ENCODE peak calls at places on chromosomes 7 and 10, in seven cellular contexts. One of them, this sample, is unnamed.

GRCh38 chr7:40749877-40750276 is 615.1 kb downstream of the SUGCT start:
- DNase-seq in ELR: peak
- DNase-seq in stimulated activated CD4-positive, alpha-beta T cell treated with anti-CD3 and anti-CD28 coated beads, Interleukin-4, amount 100 ng/mL, for 4 hours: no peak
- DNase-seq in lower lobe of right lung: no peak
- DNase-seq in mesendoderm: no peak
- DNase-seq in activated CD4-positive, alpha-beta T cell treated with anti-CD3 and anti-CD28 coated beads, Interleukin-2, amount 10 ng/mL, durations not matched to agents 7 days and 5 days: no peak
- DNase-seq in HEK293T: no peak
- DNase-seq in this sample: no peak

GRCh38 chr10:101284171-101285092 is 55.2 kb upstream of the LBX1 start:
- DNase-seq in ELR: no peak
- DNase-seq in stimulated activated CD4-positive, alpha-beta T cell treated with anti-CD3 and anti-CD28 coated beads, Interleukin-4, amount 100 ng/mL, for 4 hours: no peak
- DNase-seq in lower lobe of right lung: no peak
- DNase-seq in mesendoderm: no peak
- DNase-seq in activated CD4-positive, alpha-beta T cell treated with anti-CD3 and anti-CD28 coated beads, Interleukin-2, amount 10 ng/mL, durations not matched to agents 7 days and 5 days: no peak
- DNase-seq in HEK293T: no peak
- DNase-seq in this sample: peak

GRCh38 chr7:155356323-155357105 is 58.8 kb downstream of the INSIG1 start:
- DNase-seq in ELR: peak
- DNase-seq in stimulated activated CD4-positive, alpha-beta T cell treated with anti-CD3 and anti-CD28 coated beads, Interleukin-4, amount 100 ng/mL, for 4 hours: no peak
- DNase-seq in lower lobe of right lung: peak
- DNase-seq in mesendoderm: peak
- DNase-seq in activated CD4-positive, alpha-beta T cell treated with anti-CD3 and anti-CD28 coated beads, Interleukin-2, amount 10 ng/mL, durations not matched to agents 7 days and 5 days: no peak
- DNase-seq in HEK293T: peak
- DNase-seq in this sample: peak

GRCh38 chr10:68550747-68551411 is 9.3 kb upstream of the TET1 start:
- DNase-seq in ELR: peak
- DNase-seq in stimulated activated CD4-positive, alpha-beta T cell treated with anti-CD3 and anti-CD28 coated beads, Interleukin-4, amount 100 ng/mL, for 4 hours: no peak
- DNase-seq in lower lobe of right lung: no peak
- DNase-seq in mesendoderm: peak
- DNase-seq in activated CD4-positive, alpha-beta T cell treated with anti-CD3 and anti-CD28 coated beads, Interleukin-2, amount 10 ng/mL, durations not matched to agents 7 days and 5 days: peak
- DNase-seq in HEK293T: peak
- DNase-seq in this sample: peak

GRCh38 chr7:93374345-93374940 is 142.3 kb downstream of the VPS50 start:
- DNase-seq in ELR: peak
- DNase-seq in stimulated activated CD4-positive, alpha-beta T cell treated with anti-CD3 and anti-CD28 coated beads, Interleukin-4, amount 100 ng/mL, for 4 hours: no peak
- DNase-seq in lower lobe of right lung: no peak
- DNase-seq in mesendoderm: peak
- DNase-seq in activated CD4-positive, alpha-beta T cell treated with anti-CD3 and anti-CD28 coated beads, Interleukin-2, amount 10 ng/mL, durations not matched to agents 7 days and 5 days: no peak
- DNase-seq in HEK293T: peak
- DNase-seq in this sample: peak

GRCh38 chr10:132368881-132369635 is 27.9 kb upstream of the PWWP2B start:
- DNase-seq in ELR: peak
- DNase-seq in stimulated activated CD4-positive, alpha-beta T cell treated with anti-CD3 and anti-CD28 coated beads, Interleukin-4, amount 100 ng/mL, for 4 hours: no peak
- DNase-seq in lower lobe of right lung: peak
- DNase-seq in mesendoderm: no peak
- DNase-seq in activated CD4-positive, alpha-beta T cell treated with anti-CD3 and anti-CD28 coated beads, Interleukin-2, amount 10 ng/mL, durations not matched to agents 7 days and 5 days: no peak
- DNase-seq in HEK293T: no peak
- DNase-seq in this sample: peak

GRCh38 chr10:4221315-4221714 is 436.3 kb upstream of the KLF6 start:
- DNase-seq in ELR: no peak
- DNase-seq in stimulated activated CD4-positive, alpha-beta T cell treated with anti-CD3 and anti-CD28 coated beads, Interleukin-4, amount 100 ng/mL, for 4 hours: no peak
- DNase-seq in lower lobe of right lung: no peak
- DNase-seq in mesendoderm: no peak
- DNase-seq in activated CD4-positive, alpha-beta T cell treated with anti-CD3 and anti-CD28 coated beads, Interleukin-2, amount 10 ng/mL, durations not matched to agents 7 days and 5 days: no peak
- DNase-seq in HEK293T: no peak
- DNase-seq in this sample: no peak

GRCh38 chr10:34081948-34082347 is 733.1 kb downstream of the PARD3 start:
- DNase-seq in ELR: peak
- DNase-seq in stimulated activated CD4-positive, alpha-beta T cell treated with anti-CD3 and anti-CD28 coated beads, Interleukin-4, amount 100 ng/mL, for 4 hours: no peak
- DNase-seq in lower lobe of right lung: no peak
- DNase-seq in mesendoderm: peak
- DNase-seq in activated CD4-positive, alpha-beta T cell treated with anti-CD3 and anti-CD28 coated beads, Interleukin-2, amount 10 ng/mL, durations not matched to agents 7 days and 5 days: no peak
- DNase-seq in HEK293T: no peak
- DNase-seq in this sample: peak

GRCh38 chr10:109922353-109922975 is 847 bp downstream of the XPNPEP1 start:
- DNase-seq in ELR: no peak
- DNase-seq in stimulated activated CD4-positive, alpha-beta T cell treated with anti-CD3 and anti-CD28 coated beads, Interleukin-4, amount 100 ng/mL, for 4 hours: no peak
- DNase-seq in lower lobe of right lung: no peak
- DNase-seq in mesendoderm: no peak
- DNase-seq in activated CD4-positive, alpha-beta T cell treated with anti-CD3 and anti-CD28 coated beads, Interleukin-2, amount 10 ng/mL, durations not matched to agents 7 days and 5 days: no peak
- DNase-seq in HEK293T: no peak
- DNase-seq in this sample: no peak

GRCh38 chr7:55556492-55556891 is 15.8 kb downstream of the VOPP1 start:
- DNase-seq in ELR: no peak
- DNase-seq in stimulated activated CD4-positive, alpha-beta T cell treated with anti-CD3 and anti-CD28 coated beads, Interleukin-4, amount 100 ng/mL, for 4 hours: no peak
- DNase-seq in lower lobe of right lung: no peak
- DNase-seq in mesendoderm: no peak
- DNase-seq in activated CD4-positive, alpha-beta T cell treated with anti-CD3 and anti-CD28 coated beads, Interleukin-2, amount 10 ng/mL, durations not matched to agents 7 days and 5 days: no peak
- DNase-seq in HEK293T: no peak
- DNase-seq in this sample: no peak

GRCh38 chr10:60849217-60849616 is 70.9 kb downstream of the CDK1 start:
- DNase-seq in ELR: no peak
- DNase-seq in stimulated activated CD4-positive, alpha-beta T cell treated with anti-CD3 and anti-CD28 coated beads, Interleukin-4, amount 100 ng/mL, for 4 hours: no peak
- DNase-seq in lower lobe of right lung: no peak
- DNase-seq in mesendoderm: no peak
- DNase-seq in activated CD4-positive, alpha-beta T cell treated with anti-CD3 and anti-CD28 coated beads, Interleukin-2, amount 10 ng/mL, durations not matched to agents 7 days and 5 days: no peak
- DNase-seq in HEK293T: no peak
- DNase-seq in this sample: no peak

GRCh38 chr7:121038717-121039509 is 50.4 kb downstream of the CPED1 start:
- DNase-seq in ELR: no peak
- DNase-seq in stimulated activated CD4-positive, alpha-beta T cell treated with anti-CD3 and anti-CD28 coated beads, Interleukin-4, amount 100 ng/mL, for 4 hours: no peak
- DNase-seq in lower lobe of right lung: no peak
- DNase-seq in mesendoderm: no peak
- DNase-seq in activated CD4-positive, alpha-beta T cell treated with anti-CD3 and anti-CD28 coated beads, Interleukin-2, amount 10 ng/mL, durations not matched to agents 7 days and 5 days: no peak
- DNase-seq in HEK293T: no peak
- DNase-seq in this sample: no peak

GRCh38 chr7:138064856-138065357 is 11.4 kb upstream of the AKR1D1 start:
- DNase-seq in ELR: peak
- DNase-seq in stimulated activated CD4-positive, alpha-beta T cell treated with anti-CD3 and anti-CD28 coated beads, Interleukin-4, amount 100 ng/mL, for 4 hours: no peak
- DNase-seq in lower lobe of right lung: no peak
- DNase-seq in mesendoderm: peak
- DNase-seq in activated CD4-positive, alpha-beta T cell treated with anti-CD3 and anti-CD28 coated beads, Interleukin-2, amount 10 ng/mL, durations not matched to agents 7 days and 5 days: no peak
- DNase-seq in HEK293T: no peak
- DNase-seq in this sample: peak

GRCh38 chr10:35334297-35334696 is 2.0 kb upstream of the CCNY start:
- DNase-seq in ELR: no peak
- DNase-seq in stimulated activated CD4-positive, alpha-beta T cell treated with anti-CD3 and anti-CD28 coated beads, Interleukin-4, amount 100 ng/mL, for 4 hours: no peak
- DNase-seq in lower lobe of right lung: no peak
- DNase-seq in mesendoderm: no peak
- DNase-seq in activated CD4-positive, alpha-beta T cell treated with anti-CD3 and anti-CD28 coated beads, Interleukin-2, amount 10 ng/mL, durations not matched to agents 7 days and 5 days: no peak
- DNase-seq in HEK293T: no peak
- DNase-seq in this sample: no peak

GRCh38 chr10:43409385-43410109 is 561 bp upstream of the HNRNPF start:
- DNase-seq in ELR: peak
- DNase-seq in stimulated activated CD4-positive, alpha-beta T cell treated with anti-CD3 and anti-CD28 coated beads, Interleukin-4, amount 100 ng/mL, for 4 hours: peak
- DNase-seq in lower lobe of right lung: peak
- DNase-seq in mesendoderm: no peak
- DNase-seq in activated CD4-positive, alpha-beta T cell treated with anti-CD3 and anti-CD28 coated beads, Interleukin-2, amount 10 ng/mL, durations not matched to agents 7 days and 5 days: peak
- DNase-seq in HEK293T: no peak
- DNase-seq in this sample: no peak

GRCh38 chr10:44051584-44052385 is 333.1 kb downstream of the CXCL12 start:
- DNase-seq in ELR: peak
- DNase-seq in stimulated activated CD4-positive, alpha-beta T cell treated with anti-CD3 and anti-CD28 coated beads, Interleukin-4, amount 100 ng/mL, for 4 hours: no peak
- DNase-seq in lower lobe of right lung: no peak
- DNase-seq in mesendoderm: no peak
- DNase-seq in activated CD4-positive, alpha-beta T cell treated with anti-CD3 and anti-CD28 coated beads, Interleukin-2, amount 10 ng/mL, durations not matched to agents 7 days and 5 days: no peak
- DNase-seq in HEK293T: no peak
- DNase-seq in this sample: no peak

GRCh38 chr10:21372651-21373410 is 152.7 kb downstream of the SKIDA1 start:
- DNase-seq in ELR: peak
- DNase-seq in stimulated activated CD4-positive, alpha-beta T cell treated with anti-CD3 and anti-CD28 coated beads, Interleukin-4, amount 100 ng/mL, for 4 hours: no peak
- DNase-seq in lower lobe of right lung: peak
- DNase-seq in mesendoderm: peak
- DNase-seq in activated CD4-positive, alpha-beta T cell treated with anti-CD3 and anti-CD28 coated beads, Interleukin-2, amount 10 ng/mL, durations not matched to agents 7 days and 5 days: peak
- DNase-seq in HEK293T: peak
- DNase-seq in this sample: no peak

GRCh38 chr10:43380610-43381222 is 9.3 kb downstream of the FXYD4 start:
- DNase-seq in ELR: peak
- DNase-seq in stimulated activated CD4-positive, alpha-beta T cell treated with anti-CD3 and anti-CD28 coated beads, Interleukin-4, amount 100 ng/mL, for 4 hours: no peak
- DNase-seq in lower lobe of right lung: no peak
- DNase-seq in mesendoderm: no peak
- DNase-seq in activated CD4-positive, alpha-beta T cell treated with anti-CD3 and anti-CD28 coated beads, Interleukin-2, amount 10 ng/mL, durations not matched to agents 7 days and 5 days: no peak
- DNase-seq in HEK293T: no peak
- DNase-seq in this sample: no peak

GRCh38 chr7:129969881-129970446 is 17.2 kb upstream of the UBE2H start:
- DNase-seq in ELR: peak
- DNase-seq in stimulated activated CD4-positive, alpha-beta T cell treated with anti-CD3 and anti-CD28 coated beads, Interleukin-4, amount 100 ng/mL, for 4 hours: no peak
- DNase-seq in lower lobe of right lung: peak
- DNase-seq in mesendoderm: peak
- DNase-seq in activated CD4-positive, alpha-beta T cell treated with anti-CD3 and anti-CD28 coated beads, Interleukin-2, amount 10 ng/mL, durations not matched to agents 7 days and 5 days: no peak
- DNase-seq in HEK293T: no peak
- DNase-seq in this sample: no peak

GRCh38 chr7:131190146-131190545 is 137.5 kb upstream of the MKLN1 start:
- DNase-seq in ELR: no peak
- DNase-seq in stimulated activated CD4-positive, alpha-beta T cell treated with anti-CD3 and anti-CD28 coated beads, Interleukin-4, amount 100 ng/mL, for 4 hours: no peak
- DNase-seq in lower lobe of right lung: no peak
- DNase-seq in mesendoderm: peak
- DNase-seq in activated CD4-positive, alpha-beta T cell treated with anti-CD3 and anti-CD28 coated beads, Interleukin-2, amount 10 ng/mL, durations not matched to agents 7 days and 5 days: no peak
- DNase-seq in HEK293T: no peak
- DNase-seq in this sample: peak

GRCh38 chr10:95837783-95838182 is 70.0 kb upstream of the CC2D2B start:
- DNase-seq in ELR: no peak
- DNase-seq in stimulated activated CD4-positive, alpha-beta T cell treated with anti-CD3 and anti-CD28 coated beads, Interleukin-4, amount 100 ng/mL, for 4 hours: no peak
- DNase-seq in lower lobe of right lung: peak
- DNase-seq in mesendoderm: no peak
- DNase-seq in activated CD4-positive, alpha-beta T cell treated with anti-CD3 and anti-CD28 coated beads, Interleukin-2, amount 10 ng/mL, durations not matched to agents 7 days and 5 days: no peak
- DNase-seq in HEK293T: no peak
- DNase-seq in this sample: no peak

GRCh38 chr7:102045681-102046372 is 228.4 kb downstream of the CUX1 start:
- DNase-seq in ELR: no peak
- DNase-seq in stimulated activated CD4-positive, alpha-beta T cell treated with anti-CD3 and anti-CD28 coated beads, Interleukin-4, amount 100 ng/mL, for 4 hours: no peak
- DNase-seq in lower lobe of right lung: no peak
- DNase-seq in mesendoderm: no peak
- DNase-seq in activated CD4-positive, alpha-beta T cell treated with anti-CD3 and anti-CD28 coated beads, Interleukin-2, amount 10 ng/mL, durations not matched to agents 7 days and 5 days: no peak
- DNase-seq in HEK293T: no peak
- DNase-seq in this sample: no peak

GRCh38 chr10:5297466-5297865 is 67.3 kb upstream of the UCN3 start:
- DNase-seq in ELR: no peak
- DNase-seq in stimulated activated CD4-positive, alpha-beta T cell treated with anti-CD3 and anti-CD28 coated beads, Interleukin-4, amount 100 ng/mL, for 4 hours: no peak
- DNase-seq in lower lobe of right lung: peak
- DNase-seq in mesendoderm: no peak
- DNase-seq in activated CD4-positive, alpha-beta T cell treated with anti-CD3 and anti-CD28 coated beads, Interleukin-2, amount 10 ng/mL, durations not matched to agents 7 days and 5 days: peak
- DNase-seq in HEK293T: no peak
- DNase-seq in this sample: peak

GRCh38 chr7:97145068-97145467 is 27.6 kb downstream of the SDHAF3 start:
- DNase-seq in ELR: peak
- DNase-seq in stimulated activated CD4-positive, alpha-beta T cell treated with anti-CD3 and anti-CD28 coated beads, Interleukin-4, amount 100 ng/mL, for 4 hours: no peak
- DNase-seq in lower lobe of right lung: no peak
- DNase-seq in mesendoderm: no peak
- DNase-seq in activated CD4-positive, alpha-beta T cell treated with anti-CD3 and anti-CD28 coated beads, Interleukin-2, amount 10 ng/mL, durations not matched to agents 7 days and 5 days: no peak
- DNase-seq in HEK293T: no peak
- DNase-seq in this sample: no peak

GRCh38 chr7:18352339-18353255 is 143.0 kb upstream of the HDAC9 start:
- DNase-seq in ELR: peak
- DNase-seq in stimulated activated CD4-positive, alpha-beta T cell treated with anti-CD3 and anti-CD28 coated beads, Interleukin-4, amount 100 ng/mL, for 4 hours: no peak
- DNase-seq in lower lobe of right lung: no peak
- DNase-seq in mesendoderm: peak
- DNase-seq in activated CD4-positive, alpha-beta T cell treated with anti-CD3 and anti-CD28 coated beads, Interleukin-2, amount 10 ng/mL, durations not matched to agents 7 days and 5 days: peak
- DNase-seq in HEK293T: peak
- DNase-seq in this sample: peak

GRCh38 chr10:72062341-72062740 is 26.0 kb downstream of the SPOCK2 start:
- DNase-seq in ELR: peak
- DNase-seq in stimulated activated CD4-positive, alpha-beta T cell treated with anti-CD3 and anti-CD28 coated beads, Interleukin-4, amount 100 ng/mL, for 4 hours: no peak
- DNase-seq in lower lobe of right lung: no peak
- DNase-seq in mesendoderm: no peak
- DNase-seq in activated CD4-positive, alpha-beta T cell treated with anti-CD3 and anti-CD28 coated beads, Interleukin-2, amount 10 ng/mL, durations not matched to agents 7 days and 5 days: no peak
- DNase-seq in HEK293T: no peak
- DNase-seq in this sample: no peak

GRCh38 chr7:123598657-123599056 is 3.0 kb upstream of the ASB15 start:
- DNase-seq in ELR: no peak
- DNase-seq in stimulated activated CD4-positive, alpha-beta T cell treated with anti-CD3 and anti-CD28 coated beads, Interleukin-4, amount 100 ng/mL, for 4 hours: no peak
- DNase-seq in lower lobe of right lung: no peak
- DNase-seq in mesendoderm: no peak
- DNase-seq in activated CD4-positive, alpha-beta T cell treated with anti-CD3 and anti-CD28 coated beads, Interleukin-2, amount 10 ng/mL, durations not matched to agents 7 days and 5 days: no peak
- DNase-seq in HEK293T: no peak
- DNase-seq in this sample: no peak

GRCh38 chr10:110168601-110169481 is 38.6 kb upstream of the MXI1 start:
- DNase-seq in ELR: no peak
- DNase-seq in stimulated activated CD4-positive, alpha-beta T cell treated with anti-CD3 and anti-CD28 coated beads, Interleukin-4, amount 100 ng/mL, for 4 hours: no peak
- DNase-seq in lower lobe of right lung: no peak
- DNase-seq in mesendoderm: peak
- DNase-seq in activated CD4-positive, alpha-beta T cell treated with anti-CD3 and anti-CD28 coated beads, Interleukin-2, amount 10 ng/mL, durations not matched to agents 7 days and 5 days: no peak
- DNase-seq in HEK293T: no peak
- DNase-seq in this sample: peak

GRCh38 chr10:103603382-103603781 is 109.9 kb downstream of the NEURL1 start:
- DNase-seq in ELR: no peak
- DNase-seq in stimulated activated CD4-positive, alpha-beta T cell treated with anti-CD3 and anti-CD28 coated beads, Interleukin-4, amount 100 ng/mL, for 4 hours: no peak
- DNase-seq in lower lobe of right lung: peak
- DNase-seq in mesendoderm: no peak
- DNase-seq in activated CD4-positive, alpha-beta T cell treated with anti-CD3 and anti-CD28 coated beads, Interleukin-2, amount 10 ng/mL, durations not matched to agents 7 days and 5 days: no peak
- DNase-seq in HEK293T: no peak
- DNase-seq in this sample: peak

GRCh38 chr10:119139464-119140067 is 25.9 kb downstream of the SFXN4 start:
- DNase-seq in ELR: peak
- DNase-seq in stimulated activated CD4-positive, alpha-beta T cell treated with anti-CD3 and anti-CD28 coated beads, Interleukin-4, amount 100 ng/mL, for 4 hours: peak
- DNase-seq in lower lobe of right lung: peak
- DNase-seq in mesendoderm: peak
- DNase-seq in activated CD4-positive, alpha-beta T cell treated with anti-CD3 and anti-CD28 coated beads, Interleukin-2, amount 10 ng/mL, durations not matched to agents 7 days and 5 days: peak
- DNase-seq in HEK293T: peak
- DNase-seq in this sample: peak

GRCh38 chr7:140649566-140650205 is 9.1 kb upstream of the DENND2A start:
- DNase-seq in ELR: peak
- DNase-seq in stimulated activated CD4-positive, alpha-beta T cell treated with anti-CD3 and anti-CD28 coated beads, Interleukin-4, amount 100 ng/mL, for 4 hours: no peak
- DNase-seq in lower lobe of right lung: no peak
- DNase-seq in mesendoderm: peak
- DNase-seq in activated CD4-positive, alpha-beta T cell treated with anti-CD3 and anti-CD28 coated beads, Interleukin-2, amount 10 ng/mL, durations not matched to agents 7 days and 5 days: no peak
- DNase-seq in HEK293T: no peak
- DNase-seq in this sample: no peak

This sample was measured in H7.